ENCODE peak calls at places on chromosomes 16 and 17, in eight cellular contexts. K, G, T, N, P, E, L and B are unnamed samples.

GRCh38 chr17:55527520-55528118 is 16.4 kb upstream of the SMIM36 start:
- DNase-seq in E (no peak), K (peak; percentile 23), N (peak; percentile 76), T (no peak), P (no peak), L (no peak), G (no peak), B (peak; percentile 74)

GRCh38 chr16:22373662-22374310 is 633 bp downstream of the CDR2 start:
- DNase-seq in N (peak; percentile 77), E (no peak), P (peak; percentile 62), G (peak; percentile 52), T (peak; percentile 74), K (peak; percentile 53), L (peak; percentile 65), B (peak; percentile 36)

GRCh38 chr16:70579648-70580630 is 56.3 kb downstream of the SF3B3 start:
- DNase-seq in N (no peak), L (no peak), P (peak; percentile 53), E (no peak), K (peak; percentile 19), T (peak; percentile 82), G (peak; percentile 51), B (no peak)

GRCh38 chr16:84252214-84252613 is 12.4 kb upstream of the KCNG4 start:
- DNase-seq in L (no peak), T (no peak), E (no peak), G (no peak), P (no peak), N (peak; percentile 35), K (no peak), B (no peak)

GRCh38 chr17:75394332-75394918 is 11.1 kb downstream of the GRB2 start:
- DNase-seq in G (no peak), L (no peak), P (no peak), K (no peak), N (no peak), E (no peak), T (no peak), B (no peak)

GRCh38 chr17:48550313-48551205 is 5.7 kb upstream of the HOXB2 start:
- DNase-seq in T (peak; percentile 56), N (peak; percentile 38), K (no peak), G (no peak), E (no peak), L (no peak), P (no peak), B (no peak)

GRCh38 chr17:60559659-60559994 is 33.6 kb upstream of the APPBP2 start:
- DNase-seq in T (no peak), G (no peak), P (no peak), L (no peak), E (no peak), K (no peak), N (no peak), B (no peak)

GRCh38 chr17:49187301-49187700 is 23.1 kb downstream of the GNGT2 start:
- DNase-seq in T (no peak), N (no peak), K (no peak), G (no peak), P (no peak), E (no peak), L (no peak), B (no peak)

GRCh38 chr17:77100009-77100408 is 40.8 kb upstream of the SEC14L1 start:
- DNase-seq in K (peak; percentile 84), L (no peak), N (peak; percentile 37), E (no peak), T (peak; percentile 77), P (peak; percentile 62), G (peak; percentile 47), B (no peak)

GRCh38 chr17:82023447-82024241 is 539 bp downstream of the LRRC45 start:
- DNase-seq in L (no peak), T (no peak), K (no peak), E (no peak), P (no peak), N (no peak), G (peak; percentile 34), B (no peak)

GRCh38 chr16:13110124-13110796 is 208.9 kb downstream of the SHISA9 start:
- DNase-seq in L (no peak), E (peak; percentile 71), T (peak; percentile 91), G (no peak), P (no peak), K (peak; percentile 24), N (peak; percentile 56), B (peak; percentile 9)

GRCh38 chr16:3577302-3577752 is at the start of gene NLRC3:
- DNase-seq in K (no peak), N (no peak), T (no peak), L (peak; percentile 62), E (no peak), G (peak; percentile 28), P (no peak), B (no peak)

GRCh38 chr16:77499373-77500285 is 64.8 kb upstream of the ADAMTS18 start:
- DNase-seq in N (no peak), G (peak; percentile 8), P (no peak), T (no peak), E (peak; percentile 12), L (no peak), K (no peak), B (peak; percentile 27)

GRCh38 chr16:19375561-19376158 is 42.0 kb upstream of the TMC5 start:
- DNase-seq in G (peak; percentile 40), K (peak; percentile 41), N (peak; percentile 78), P (peak; percentile 46), E (peak; percentile 43), L (no peak), T (no peak), B (peak; percentile 66)

GRCh38 chr16:68229431-68230175 is 6.3 kb downstream of the ESRP2 start:
- DNase-seq in P (peak; percentile 52), G (no peak), E (no peak), T (peak; percentile 65), N (peak; percentile 69), K (peak; percentile 61), L (no peak), B (peak; percentile 71)

GRCh38 chr16:79597277-79597676 is 3.3 kb downstream of the MAF start:
- DNase-seq in T (no peak), N (no peak), G (no peak), P (no peak), E (no peak), K (no peak), L (no peak), B (no peak)

GRCh38 chr16:85075236-85075924 is 36.9 kb downstream of the CIBAR2 start:
- DNase-seq in E (no peak), T (no peak), N (peak; percentile 75), K (no peak), L (no peak), P (no peak), G (no peak), B (no peak)

GRCh38 chr16:24116989-24117388 is 139.1 kb upstream of the CACNG3 start:
- DNase-seq in L (no peak), E (peak; percentile 83), T (no peak), N (no peak), G (no peak), P (no peak), K (peak; percentile 17), B (no peak)

GRCh38 chr16:51637744-51638100 is 486.7 kb upstream of the SALL1 start:
- DNase-seq in P (no peak), E (no peak), K (no peak), N (peak; percentile 52), G (no peak), T (no peak), L (no peak), B (peak; percentile 25)

GRCh38 chr16:65644821-65645220 is 523.0 kb upstream of the CDH11 start:
- DNase-seq in E (no peak), T (no peak), L (no peak), N (no peak), P (no peak), K (no peak), G (no peak), B (no peak)
- H3K4me3 ChIP-seq in E (no peak overlapping the region), T (no peak overlapping the region), L (no peak overlapping the region), N (no peak overlapping the region), P (no peak overlapping the region), K (no peak overlapping the region), G (no peak overlapping the region), B (no peak overlapping the region)

DNA sequence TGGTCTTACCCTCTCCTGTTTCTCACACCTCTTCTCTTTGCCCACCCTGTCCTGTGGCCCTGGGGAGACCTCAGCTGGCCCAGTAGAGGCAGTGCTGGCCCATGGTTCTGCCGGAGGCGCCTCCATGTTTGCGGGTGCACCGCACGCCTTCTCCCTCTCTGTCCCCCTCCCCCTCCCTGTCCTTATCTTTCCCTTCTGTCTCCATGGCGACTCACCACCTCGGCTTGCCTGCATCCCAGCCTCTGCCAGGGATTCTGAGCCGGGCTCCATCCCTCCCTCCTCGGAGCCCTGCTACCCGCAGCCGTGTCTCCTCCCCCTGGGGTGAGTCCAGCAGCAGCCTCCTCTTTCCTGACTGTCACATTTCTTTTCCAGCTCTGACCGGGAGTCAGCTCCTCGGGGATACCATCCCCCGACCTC is at the start of gene RNF112:
- DNase-seq in P (no peak), N (peak; percentile 51), L (no peak), T (no peak), G (no peak), E (no peak), K (no peak), B (no peak)
- TF ChIP-seq CTCF in P (no peak), N (no peak), L (no peak), T (peak; percentile 20), G (no peak), E (no peak), K (no peak), B (no peak)

DNA sequence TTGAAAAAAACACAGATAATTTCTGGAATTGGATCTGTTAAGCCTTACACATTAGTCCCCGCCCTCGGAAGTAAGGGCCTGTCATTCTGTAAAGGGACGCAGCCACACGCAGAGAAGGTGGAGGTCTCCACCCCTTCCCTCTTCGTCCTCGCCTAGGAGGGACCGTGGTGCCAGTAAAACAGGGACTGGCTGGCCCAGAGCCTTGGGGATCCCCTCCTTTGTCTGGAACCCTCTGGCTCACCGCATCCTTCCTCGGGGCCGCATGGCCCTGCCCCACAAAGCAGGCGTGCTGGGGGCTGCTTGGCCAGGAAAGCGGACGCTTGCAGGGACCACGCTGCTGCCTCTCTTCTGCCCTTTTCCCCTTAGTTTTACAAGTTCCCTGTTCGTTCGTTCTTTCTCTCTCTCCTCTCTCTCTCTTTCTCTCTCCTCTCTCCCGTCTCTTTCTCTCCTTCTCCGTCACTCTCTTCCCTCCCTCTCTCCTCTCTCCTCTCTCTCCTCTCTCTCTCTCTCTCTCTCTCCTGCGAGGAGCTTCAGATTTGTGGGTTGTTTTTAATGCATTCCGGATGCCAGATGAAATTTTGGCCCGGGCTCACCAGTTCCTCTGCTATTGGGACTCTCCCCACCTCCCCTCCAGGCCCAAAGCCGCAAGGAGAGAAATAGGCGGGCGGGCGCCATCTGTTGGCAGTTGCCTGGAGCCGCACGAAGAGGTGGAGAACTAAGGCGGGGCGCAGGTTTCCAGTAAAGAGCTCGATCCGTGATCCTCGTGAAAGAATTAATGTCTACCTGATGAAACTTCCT is 35.1 kb upstream of the CDRT4 start:
- DNase-seq in K (peak; percentile 75), P (peak; percentile 80), E (no peak), T (peak; percentile 95), N (peak; percentile 91), L (peak; percentile 42), G (peak; percentile 85), B (peak; percentile 90)
- H3K4me3 ChIP-seq in K (no peak overlapping the region), P (peak overlapping the region; percentile 30), E (no peak overlapping the region), T (peak overlapping the region; percentile 29), N (no peak overlapping the region), L (no peak overlapping the region), G (peak overlapping the region; percentile 5), B (peak overlapping the region; percentile 25)

DNA sequence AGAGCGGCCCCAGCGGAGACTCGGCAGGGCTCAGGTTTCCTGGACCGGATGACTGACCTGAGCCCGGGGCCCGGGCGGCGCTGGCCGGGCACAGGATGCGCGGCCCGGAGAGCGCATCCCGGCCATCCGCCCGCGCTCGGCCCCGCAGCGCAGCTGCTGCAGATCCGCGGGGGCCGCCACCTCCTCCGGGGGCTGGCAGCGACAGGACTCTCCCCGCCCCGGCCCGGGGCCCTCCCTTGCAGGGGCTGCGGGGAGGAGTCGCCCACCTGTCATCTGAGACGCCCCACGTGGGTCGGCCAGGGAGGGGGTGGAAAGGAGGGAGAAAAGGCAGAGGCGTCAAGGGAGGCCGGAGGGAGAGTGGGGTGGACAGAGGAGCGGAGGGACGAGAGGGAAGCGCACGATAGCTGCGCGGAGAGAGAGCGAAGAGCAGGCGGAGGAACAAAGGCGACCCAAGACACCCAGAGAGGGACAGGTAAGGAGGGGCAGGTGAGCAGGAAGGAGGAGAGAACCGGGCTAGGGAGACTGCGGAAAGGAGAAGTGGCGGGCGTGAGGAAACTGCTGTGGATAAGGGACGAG is 471 bp upstream of the PRKAR1A start:
- DNase-seq in K (peak; percentile 74), L (peak; percentile 83), G (peak; percentile 85), N (peak; percentile 92), T (peak; percentile 90), P (peak; percentile 69), E (peak; percentile 31), B (peak; percentile 80)
- TF ChIP-seq CTCF in K (no peak), L (no peak), G (no peak), N (no peak), T (no peak), P (no peak), E (peak; percentile 13), B (no peak)